ENCODE peak calls at places on chromosomes 11 and 22, in eight cellular contexts. X is HL-60; W is NCI-H146; J is GM12891; M is activated T-helper 9 cell treated with anti-CD3 and anti-CD28 coated beads, Interleukin-2, amount 50 U/mL, for 16 hours; R is GM13977; B is astrocyte of the hippocampus; I is naive thymus-derived CD4-positive, alpha-beta T cell. N is an unnamed sample.
A peak's percentile ranks its signal among the peaks of the same experiment; 100 is the strongest.

GRCh38 chr11:92962444-92962843 is 7.0 kb upstream of the MTNR1B start:
- DNase-seq in X (no peak), W (no peak), J (no peak), M (no peak), R (no peak), B (peak; percentile 3), I (no peak), N (no peak)

GRCh38 chr11:4839851-4840549 is 9.0 kb downstream of the OR51S1 start:
- DNase-seq in X (no peak), W (no peak), J (no peak), M (no peak), R (no peak), B (no peak), I (no peak), N (no peak)

GRCh38 chr11:129280027-129280811 is 88.1 kb upstream of the ARHGAP32 start:
- DNase-seq in X (no peak), W (peak; percentile 53), J (no peak), M (peak; percentile 2), R (no peak), B (peak; percentile 30), I (no peak), N (peak; percentile 15)

GRCh38 chr11:68287419-68287818 is 15.6 kb upstream of the C11orf24 start:
- DNase-seq in X (no peak), W (no peak), J (no peak), M (no peak), R (no peak), B (no peak), I (no peak), N (no peak)

GRCh38 chr11:2300936-2301630 is 635 bp downstream of the C11orf21 start:
- DNase-seq in X (peak; percentile 83), W (no peak), J (no peak), M (no peak), R (peak; percentile 52), B (no peak), I (peak; percentile 23), N (no peak)

GRCh38 chr11:69439127-69439526 is 42.3 kb upstream of the LINC01488 start:
- DNase-seq in X (no peak), W (no peak), J (no peak), M (no peak), R (no peak), B (no peak), I (no peak), N (no peak)

GRCh38 chr11:61838501-61838900 is 10.4 kb downstream of the FADS2 start:
- DNase-seq in X (no peak), W (no peak), J (no peak), M (no peak), R (no peak), B (no peak), I (no peak), N (no peak)

GRCh38 chr11:1843796-1844195 is 5.0 kb downstream of the TNNI2 start:
- DNase-seq in X (no peak), W (no peak), J (no peak), M (no peak), R (no peak), B (no peak), I (no peak), N (no peak)

GRCh38 chr11:123943738-123944137 is at the start of gene OR6T1:
- DNase-seq in X (no peak), W (no peak), J (no peak), M (no peak), R (no peak), B (no peak), I (no peak), N (no peak)

GRCh38 chr22:46781291-46781690 is 18.8 kb downstream of the TBC1D22A start:
- DNase-seq in X (no peak), W (no peak), J (no peak), M (no peak), R (no peak), B (no peak), I (no peak), N (no peak)

GRCh38 chr22:23762866-23763578 is at the start of gene C22orf15:
- DNase-seq in X (no peak), W (no peak), J (no peak), M (no peak), R (no peak), B (no peak), I (no peak), N (no peak)

GRCh38 chr11:126104420-126104819 is 41.8 kb upstream of the CDON start:
- DNase-seq in X (no peak), W (peak; percentile 85), J (no peak), M (no peak), R (no peak), B (no peak), I (no peak), N (no peak)

GRCh38 chr11:70207531-70208131 is 4.5 kb downstream of the FADD start:
- DNase-seq in X (no peak), W (no peak), J (no peak), M (no peak), R (no peak), B (no peak), I (no peak), N (no peak)

N was measured in CD4-positive, CD25-positive, alpha-beta regulatory T cell.